ENCODE peak calls at places on chromosomes 1 and 21, in ten cellular contexts. S is esophagus squamous epithelium; C is kidney; U is choroid plexus epithelial cell; Z is HFF-Myc; X is AG04449; E is uterus; F is CD8-positive, alpha-beta T cell; O is body of pancreas; L is OCI-LY7. I is an unnamed sample.

GRCh38 chr1:229199892-229200291 is 71.0 kb upstream of the RAB4A start:
- DNase-seq in L (no peak), O (no peak), U (peak; percentile 38), X (no peak), E (no peak), S (no peak), Z (no peak), C (no peak), F (no peak), I (no peak)

GRCh38 chr1:222910699-222911098 is 95.9 kb downstream of the DISP1 start:
- DNase-seq in F (no peak), U (peak; percentile 66), S (no peak), C (no peak), L (no peak), X (no peak), O (no peak), Z (no peak), E (no peak), I (peak; percentile 45)

GRCh38 chr1:152869808-152870419 is 8.2 kb upstream of the SMCP start:
- DNase-seq in Z (peak; percentile 26), O (peak; percentile 75), E (peak; percentile 17), S (no peak), C (no peak), F (peak; percentile 58), X (no peak), L (peak; percentile 64), U (peak; percentile 55), I (peak; percentile 73)

GRCh38 chr1:190484045-190484444 is 6.4 kb upstream of the BRINP3 start:
- DNase-seq in O (no peak), S (no peak), U (no peak), X (no peak), F (no peak), C (no peak), E (no peak), L (no peak), Z (no peak), I (no peak)

GRCh38 chr1:47554901-47555300 is 117.1 kb downstream of the FOXD2 start:
- DNase-seq in C (no peak), E (no peak), S (no peak), O (no peak), Z (no peak), X (peak; percentile 19), U (peak; percentile 80), F (no peak), L (no peak), I (no peak)

GRCh38 chr1:211336161-211336560 is 9.5 kb downstream of the TRAF5 start:
- DNase-seq in E (no peak), S (no peak), X (no peak), O (no peak), L (peak; percentile 16), U (no peak), F (peak; percentile 37), Z (no peak), C (no peak), I (no peak)

GRCh38 chr1:75969550-75969949 is 37.3 kb upstream of the ASB17 start:
- DNase-seq in O (no peak), F (no peak), X (no peak), C (no peak), U (peak; percentile 21), S (no peak), E (no peak), L (no peak), Z (no peak), I (no peak)

GRCh38 chr1:156436319-156437043 is 64.1 kb downstream of the MEF2D start:
- DNase-seq in Z (no peak), S (no peak), C (no peak), X (no peak), O (no peak), L (no peak), E (no peak), F (no peak), U (no peak), I (no peak)

GRCh38 chr21:31667141-31667540 is 7.6 kb downstream of the SOD1 start:
- DNase-seq in C (no peak), O (no peak), E (no peak), Z (no peak), U (no peak), S (no peak), X (no peak), L (no peak), F (no peak), I (no peak)

GRCh38 chr21:29374481-29374880 is 75.8 kb downstream of the BACH1 start:
- DNase-seq in O (no peak), L (no peak), Z (no peak), U (no peak), X (no peak), E (no peak), C (no peak), S (no peak), F (no peak), I (no peak)

GRCh38 chr1:231177971-231178370 is 16.1 kb downstream of the TRIM67 start:
- DNase-seq in F (no peak), E (no peak), O (no peak), C (no peak), X (no peak), U (no peak), Z (no peak), S (no peak), L (no peak), I (no peak)

GRCh38 chr1:57407941-57408340 is 15.9 kb downstream of the DAB1 start:
- DNase-seq in E (no peak), F (no peak), X (no peak), S (no peak), U (no peak), C (no peak), Z (no peak), O (no peak), L (no peak), I (no peak)

GRCh38 chr1:178243119-178243518 is 149.2 kb downstream of the RASAL2 start:
- DNase-seq in U (no peak), Z (no peak), L (no peak), O (no peak), F (no peak), X (no peak), C (no peak), E (no peak), S (no peak), I (no peak)

GRCh38 chr1:199920635-199921034 is 106.9 kb upstream of the NR5A2 start:
- DNase-seq in S (no peak), L (no peak), Z (no peak), X (no peak), O (no peak), E (no peak), F (no peak), C (no peak), U (no peak), I (no peak)

GRCh38 chr1:3504151-3504822 is 49.8 kb downstream of the ARHGEF16 start:
- DNase-seq in S (no peak), L (no peak), C (peak; percentile 88), X (peak; percentile 36), F (no peak), O (no peak), E (peak; percentile 83), Z (peak; percentile 17), U (peak; percentile 88), I (peak; percentile 85)

GRCh38 chr1:236639686-236640085 is 35.4 kb upstream of the HEATR1 start:
- DNase-seq in E (no peak), S (no peak), C (no peak), L (no peak), X (no peak), Z (no peak), F (no peak), O (no peak), U (no peak), I (no peak)

GRCh38 chr1:153938996-153939395 is 7.5 kb downstream of the DENND4B start:
- DNase-seq in L (no peak), S (no peak), X (no peak), Z (no peak), C (no peak), F (no peak), E (no peak), O (no peak), U (no peak), I (no peak)

DNA sequence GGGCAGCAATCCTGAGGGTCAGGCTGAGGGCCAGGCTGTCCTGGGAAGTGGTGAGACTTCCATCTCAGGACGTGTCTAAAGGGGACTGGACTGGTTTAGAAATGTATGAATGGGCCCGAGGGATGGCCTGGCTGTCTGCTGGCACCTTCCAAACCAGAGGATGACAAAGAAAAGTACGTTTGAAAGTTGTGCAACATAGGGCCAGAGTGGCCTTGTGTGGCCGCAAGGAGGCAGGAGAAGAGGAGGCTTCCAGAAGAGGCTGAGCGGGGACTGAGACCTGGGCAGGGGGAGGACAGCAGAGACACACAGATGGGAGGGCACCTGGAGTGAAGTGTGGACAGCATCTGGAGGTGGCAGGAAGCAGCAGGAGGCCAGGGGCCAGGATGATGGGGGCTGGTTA is 2.6 kb upstream of the SYTL1 start:
- DNase-seq in Z (no peak), C (peak; percentile 49), S (no peak), E (no peak), O (no peak), F (no peak), U (no peak), L (no peak), X (no peak), I (no peak)
- TF ChIP-seq CTCF in Z (no peak), C (no peak), S (no peak), E (no peak), O (no peak), F (no peak), U (no peak), L (no peak), X (no peak), I (no peak)

DNA sequence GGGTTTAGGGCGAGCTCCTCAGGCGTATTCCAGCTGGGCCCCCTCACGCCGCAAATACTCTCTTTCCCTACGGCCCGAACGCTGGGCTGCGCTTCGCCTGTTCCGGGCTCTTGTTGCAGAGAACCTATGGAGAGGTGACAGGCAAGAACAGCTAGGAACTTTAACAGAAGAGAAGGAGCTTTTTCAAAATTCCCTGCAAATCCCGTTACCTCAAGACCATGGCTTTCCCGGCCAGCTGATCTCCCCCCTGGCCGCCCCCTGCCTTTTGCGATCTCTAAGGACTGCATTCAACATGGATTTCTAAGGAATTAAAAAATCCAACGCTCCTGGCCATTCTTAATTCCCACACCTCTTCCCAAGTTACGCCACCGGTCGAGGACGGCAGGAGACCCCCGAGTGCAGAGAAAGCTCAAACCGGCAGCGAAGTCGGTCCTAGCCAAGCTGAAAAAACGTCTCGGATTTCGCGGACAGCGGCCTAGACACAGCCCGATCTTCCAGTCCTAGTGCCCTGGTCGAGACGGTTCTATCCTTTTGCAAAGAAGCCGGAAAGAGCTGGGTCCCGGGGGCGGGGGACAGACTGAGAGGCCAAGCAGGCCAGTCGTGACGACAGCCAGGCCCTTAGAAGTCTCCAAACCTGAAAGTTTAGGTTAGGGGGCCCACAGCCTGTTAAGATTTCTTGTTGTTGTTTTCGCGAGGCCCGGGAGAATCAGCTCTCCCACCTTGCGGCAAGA is 1.0 kb upstream of the TBX15 start:
- DNase-seq in Z (no peak), X (no peak), O (no peak), S (no peak), E (no peak), L (no peak), U (peak; percentile 69), C (no peak), F (no peak), I (no peak)
- H3K4me3 ChIP-seq in Z (no peak overlapping the region), X (peak overlapping the region; percentile 83), O (no peak overlapping the region), S (no peak overlapping the region), E (no peak overlapping the region), L (no peak overlapping the region), U (peak overlapping the region; percentile 89), C (no peak overlapping the region), F (no peak overlapping the region), I (no peak overlapping the region)

GRCh38 chr1:197178998-197179397 is 32.5 kb upstream of the ASPM start:
- DNase-seq in F (no peak), E (no peak), X (no peak), S (no peak), U (peak; percentile 81), O (no peak), Z (no peak), C (no peak), L (no peak), I (peak; percentile 82)
- TF ChIP-seq CTCF in F (no peak), E (no peak), X (no peak), S (no peak), U (peak; percentile 46), O (no peak), Z (no peak), C (no peak), L (peak; percentile 17), I (peak; percentile 40)

GRCh38 chr1:146034976-146035469 is 13.5 kb upstream of the HJV start:
- DNase-seq in C (no peak), X (no peak), L (peak; percentile 46), Z (no peak), U (peak; percentile 39), F (no peak), S (no peak), O (no peak), E (no peak), I (peak; percentile 40)
- H3K4me3 ChIP-seq in C (peak overlapping the region; percentile 87), X (peak overlapping the region; percentile 41), L (peak overlapping the region; percentile 58), Z (peak overlapping the region; percentile 21), U (peak overlapping the region; percentile 49), F (peak overlapping the region; percentile 94), S (peak overlapping the region; percentile 37), O (no peak overlapping the region), E (peak overlapping the region; percentile 56), I (peak overlapping the region; percentile 40)

I was measured in fibroblast of pulmonary artery.